ENCODE peak calls at places on chromosomes 12 and 14, in ten cellular contexts. N, J, I, F, M, K, L, E, D and Z are unnamed samples.
A peak's percentile ranks its signal among the peaks of the same experiment; 100 is the strongest.

GRCh38 chr12:6765634-6766581 is at the start of gene PTMS:
- DNase-seq in M (peak; percentile 94), D (peak; percentile 83), J (peak; percentile 89), L (peak; percentile 92), E (peak; percentile 41), K (peak; percentile 96), N (peak; percentile 91), F (peak; percentile 80), I (peak; percentile 81), Z (peak; percentile 97)

GRCh38 chr12:92778525-92778924 is 75.7 kb downstream of the PLEKHG7 start:
- DNase-seq in E (no peak), M (no peak), L (no peak), D (no peak), F (no peak), I (peak; percentile 95), N (no peak), K (no peak), J (no peak), Z (no peak)

GRCh38 chr12:44224399-44224798 is 388.5 kb downstream of the TMEM117 start:
- DNase-seq in F (no peak), N (no peak), I (no peak), D (no peak), K (no peak), L (no peak), M (no peak), E (no peak), J (no peak), Z (no peak)

GRCh38 chr12:121961195-121961879 is 42.9 kb downstream of the CFAP251 start:
- DNase-seq in N (no peak), K (no peak), D (no peak), M (no peak), J (no peak), I (no peak), E (no peak), L (no peak), F (no peak), Z (no peak)

GRCh38 chr14:88559852-88560251 is 3.0 kb upstream of the ZC3H14 start:
- DNase-seq in L (peak; percentile 72), J (peak; percentile 80), E (peak; percentile 53), I (no peak), M (peak; percentile 39), D (peak; percentile 78), F (peak; percentile 40), K (peak; percentile 42), N (peak; percentile 49), Z (no peak)

GRCh38 chr12:43306066-43306465 is 245.9 kb downstream of the ADAMTS20 start:
- DNase-seq in F (peak; percentile 64), J (peak; percentile 72), N (peak; percentile 31), E (no peak), K (peak; percentile 98), M (no peak), I (peak; percentile 42), L (peak; percentile 99), D (peak; percentile 96), Z (no peak)

GRCh38 chr12:116087962-116088361 is 189.5 kb downstream of the MED13L start:
- DNase-seq in K (no peak), N (no peak), M (no peak), F (no peak), I (no peak), L (no peak), D (no peak), J (no peak), E (peak; percentile 19), Z (no peak)

GRCh38 chr12:64120568-64120967 is 101.5 kb downstream of the KICS2 start:
- DNase-seq in K (no peak), J (no peak), D (peak; percentile 20), I (no peak), F (peak; percentile 80), E (no peak), N (no peak), M (no peak), L (no peak), Z (no peak)

GRCh38 chr14:74257078-74257987 is 18.1 kb downstream of the VSX2 start:
- DNase-seq in F (no peak), E (no peak), D (peak; percentile 66), N (peak; percentile 64), I (peak; percentile 21), K (no peak), L (peak; percentile 8), J (no peak), M (peak; percentile 80), Z (peak; percentile 72)

GRCh38 chr12:11653215-11653753 is 3.8 kb downstream of the ETV6 start:
- DNase-seq in D (peak; percentile 23), I (peak; percentile 39), F (no peak), J (no peak), E (no peak), K (no peak), L (peak; percentile 43), M (no peak), N (no peak), Z (no peak)

GRCh38 chr12:52200086-52200782 is 8.4 kb upstream of the KRT80 start:
- DNase-seq in D (no peak), L (no peak), F (no peak), N (no peak), I (no peak), K (no peak), E (no peak), M (peak; percentile 60), J (no peak), Z (peak; percentile 91)

GRCh38 chr14:76716285-76716684 is 45.0 kb upstream of the VASH1 start:
- DNase-seq in E (no peak), L (no peak), D (no peak), K (no peak), I (peak; percentile 68), N (no peak), J (no peak), M (no peak), F (no peak), Z (no peak)

GRCh38 chr12:1073652-1074051 is 82.6 kb downstream of the ERC1 start:
- DNase-seq in N (no peak), J (no peak), E (no peak), D (peak; percentile 8), M (no peak), I (no peak), K (no peak), L (no peak), F (no peak), Z (no peak)

GRCh38 chr14:98176910-98177309 is 1095.1 kb downstream of the BCL11B start:
- DNase-seq in F (no peak), E (no peak), N (no peak), J (no peak), I (no peak), L (no peak), M (no peak), K (no peak), D (no peak), Z (no peak)

GRCh38 chr12:27969011-27969900 is 3.3 kb downstream of the PTHLH start:
- DNase-seq in J (peak; percentile 49), I (peak; percentile 43), E (no peak), M (peak; percentile 54), D (peak; percentile 73), L (peak; percentile 29), K (peak; percentile 36), N (peak; percentile 30), F (no peak), Z (peak; percentile 53)

GRCh38 chr14:27181304-27181703 is 583.5 kb upstream of the NOVA1 start:
- DNase-seq in K (no peak), J (no peak), N (no peak), L (no peak), D (no peak), I (no peak), F (no peak), E (no peak), M (peak; percentile 1), Z (no peak)

GRCh38 chr14:93951798-93952540 is 24.4 kb downstream of the ASB2 start:
- DNase-seq in M (no peak), D (peak; percentile 8), K (peak; percentile 13), N (no peak), J (no peak), E (no peak), L (peak; percentile 7), I (no peak), F (no peak), Z (no peak)

DNA sequence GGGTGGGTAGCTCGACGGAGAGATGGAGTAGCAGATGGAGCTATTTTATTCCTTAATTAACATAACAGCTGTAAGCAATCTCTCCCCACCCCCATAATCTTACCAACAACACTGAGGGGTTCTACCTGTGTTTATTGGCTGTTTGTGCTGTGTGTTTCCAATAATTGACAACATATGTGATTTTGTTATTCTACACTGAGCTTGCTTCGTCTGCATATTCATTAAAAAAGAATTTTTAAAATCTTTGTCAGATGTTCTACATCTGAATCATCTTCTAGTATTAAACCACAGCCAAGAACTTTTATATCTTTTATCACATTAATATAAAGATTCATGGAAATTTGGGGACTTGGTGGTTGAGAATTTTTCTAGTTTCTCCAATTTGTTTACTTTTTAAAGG is 206.6 kb downstream of the PELI2 start:
- DNase-seq in N (no peak), M (no peak), I (no peak), J (no peak), D (peak; percentile 79), L (peak; percentile 57), K (peak; percentile 49), F (no peak), E (no peak), Z (no peak)
- H2AFZ ChIP-seq in N (no peak overlapping the region), M (no peak overlapping the region), I (no peak overlapping the region), J (no peak overlapping the region), D (no peak overlapping the region), L (peak overlapping the region; percentile 66), K (no peak overlapping the region), F (no peak overlapping the region), E (no peak overlapping the region), Z (no peak overlapping the region)

DNA sequence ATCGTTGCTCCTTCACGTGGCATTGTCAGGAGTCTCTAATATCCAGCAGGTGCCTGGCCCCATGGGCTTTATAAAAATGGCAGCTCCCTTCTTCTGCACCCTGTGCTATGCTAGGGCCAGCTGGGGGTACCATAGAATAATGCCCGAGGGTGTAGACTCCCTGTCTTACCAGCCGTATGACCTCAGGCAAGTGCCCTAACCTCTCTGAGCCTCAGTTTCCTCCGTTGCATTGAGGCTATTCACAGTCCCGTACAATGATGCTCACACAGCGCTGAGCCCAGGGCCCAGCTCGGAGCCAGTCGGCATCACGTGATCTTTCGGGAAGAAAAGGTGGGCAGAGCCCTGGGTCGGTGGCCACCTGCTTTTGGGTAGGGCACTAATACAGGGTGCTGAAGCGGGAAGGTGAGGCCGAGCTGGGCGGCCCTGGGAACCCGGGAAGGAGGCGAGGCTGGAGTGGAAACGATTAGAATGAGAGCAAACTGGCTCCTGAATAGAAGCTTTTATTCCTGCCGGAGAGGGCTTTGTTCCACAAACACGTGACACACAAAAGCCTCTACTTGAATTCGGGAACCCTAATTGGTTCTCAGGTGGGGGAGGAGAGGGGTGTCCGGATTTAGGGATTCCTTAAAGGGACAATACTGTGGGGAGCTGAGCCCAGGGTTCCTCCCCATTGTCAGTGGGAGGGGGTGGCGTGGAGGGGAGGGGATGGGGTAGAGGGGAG is 19.9 kb upstream of the MSI1 start:
- DNase-seq in L (no peak), J (no peak), M (peak; percentile 97), N (no peak), K (no peak), E (no peak), F (no peak), D (peak; percentile 12), I (no peak), Z (peak; percentile 91)
- H2AFZ ChIP-seq in L (peak overlapping the region; percentile 41), J (no peak overlapping the region), M (no peak overlapping the region), N (peak overlapping the region; percentile 76), K (peak overlapping the region; percentile 35), E (peak overlapping the region; percentile 2), F (no peak overlapping the region), D (no peak overlapping the region), I (no peak overlapping the region), Z (no peak overlapping the region)

GRCh38 chr14:50397461-50398196 is 948 bp upstream of the CDKL1 start:
- DNase-seq in J (no peak), E (peak; percentile 24), M (peak; percentile 2), D (peak; percentile 63), K (no peak), L (no peak), I (no peak), N (no peak), F (no peak), Z (no peak)
- H2AFZ ChIP-seq in J (peak overlapping the region; percentile 39), E (peak overlapping the region; percentile 39), M (peak overlapping the region; percentile 98), D (peak overlapping the region; percentile 91), K (peak overlapping the region; percentile 91), L (peak overlapping the region; percentile 88), I (peak overlapping the region; percentile 92), N (peak overlapping the region; percentile 90), F (peak overlapping the region; percentile 96), Z (no peak overlapping the region)

GRCh38 chr12:96228566-96229248 is 34.5 kb downstream of the ELK3 start:
- DNase-seq in E (no peak), F (no peak), K (no peak), I (no peak), J (no peak), M (no peak), D (no peak), N (no peak), L (no peak), Z (no peak)
- H2AFZ ChIP-seq in E (no peak overlapping the region), F (no peak overlapping the region), K (no peak overlapping the region), I (no peak overlapping the region), J (no peak overlapping the region), M (no peak overlapping the region), D (no peak overlapping the region), N (no peak overlapping the region), L (no peak overlapping the region), Z (no peak overlapping the region)